ENCODE peak calls at places on chromosomes 2 and 18, in five cellular contexts. Q is SW480; F is activated CD4-positive, alpha-beta T cell treated with anti-CD3 and anti-CD28 coated beads, Interleukin-2, amount 10 ng/mL, durations not matched to agents 7 days and 5 days; G is NCI-H1417; R is GM19239. M is an unnamed sample.

GRCh38 chr2:69316550-69316949 is 70.5 kb downstream of the GFPT1 start:
- DNase-seq in Q (no peak), F (no peak), G (no peak), R (no peak), M (no peak)

GRCh38 chr18:48573632-48574293 is 34.9 kb downstream of the CTIF start:
- DNase-seq in Q (peak; percentile 2), F (no peak), G (no peak), R (no peak), M (no peak)

GRCh38 chr2:237181844-237182243 is 96.2 kb downstream of the COPS8 start:
- DNase-seq in Q (peak; percentile 72), F (no peak), G (no peak), R (no peak), M (peak; percentile 51)

GRCh38 chr2:12709207-12709522 is 7.6 kb upstream of the TRIB2 start:
- DNase-seq in Q (no peak), F (peak; percentile 60), G (no peak), R (no peak), M (no peak)

GRCh38 chr2:72415256-72415655 is 267.6 kb upstream of the CYP26B1 start:
- DNase-seq in Q (no peak), F (no peak), G (no peak), R (no peak), M (no peak)

GRCh38 chr2:71070294-71071025 is 2.0 kb downstream of the NAGK start:
- DNase-seq in Q (peak; percentile 36), F (no peak), G (peak; percentile 72), R (no peak), M (peak; percentile 47)

GRCh38 chr2:126839711-126840110 is 59.0 kb upstream of the TEX51 start:
- DNase-seq in Q (no peak), F (no peak), G (no peak), R (no peak), M (no peak)

GRCh38 chr2:166385313-166385712 is 9.6 kb upstream of the SCN9A start:
- DNase-seq in Q (no peak), F (no peak), G (no peak), R (no peak), M (no peak)

GRCh38 chr2:50591021-50591420 is 440.9 kb downstream of the NRXN1 start:
- DNase-seq in Q (no peak), F (no peak), G (no peak), R (no peak), M (no peak)

GRCh38 chr18:53911200-53911599 is 313.3 kb downstream of the MBD2 start:
- DNase-seq in Q (no peak), F (no peak), G (no peak), R (no peak), M (no peak)

GRCh38 chr2:33673937-33674336 is 74.8 kb upstream of the FAM98A start:
- DNase-seq in Q (peak; percentile 40), F (no peak), G (no peak), R (no peak), M (peak; percentile 10)

GRCh38 chr2:19738707-19739106 is 163.1 kb downstream of the TTC32 start:
- DNase-seq in Q (no peak), F (no peak), G (no peak), R (no peak), M (no peak)

GRCh38 chr2:176561706-176562105 is 292.5 kb downstream of the MTX2 start:
- DNase-seq in Q (no peak), F (no peak), G (no peak), R (no peak), M (no peak)

GRCh38 chr18:28013064-28013463 is 163.9 kb downstream of the CDH2 start:
- DNase-seq in Q (no peak), F (no peak), G (no peak), R (no peak), M (peak; percentile 17)

GRCh38 chr2:228535396-228535795 is 353.9 kb upstream of the SPHKAP start:
- DNase-seq in Q (no peak), F (no peak), G (no peak), R (no peak), M (no peak)

GRCh38 chr2:65329551-65329950 is 101.9 kb downstream of the ACTR2 start:
- DNase-seq in Q (no peak), F (no peak), G (no peak), R (no peak), M (no peak)

GRCh38 chr2:170845343-170845742 is 28.7 kb downstream of the GAD1 start:
- DNase-seq in Q (no peak), F (no peak), G (no peak), R (no peak), M (no peak)

GRCh38 chr2:240245706-240246105 is 105.2 kb upstream of the OTOS start:
- DNase-seq in Q (no peak), F (no peak), G (no peak), R (no peak), M (no peak)

GRCh38 chr2:240259924-240260529 is 119.6 kb upstream of the OTOS start:
- DNase-seq in Q (no peak), F (no peak), G (no peak), R (no peak), M (no peak)

GRCh38 chr2:41998789-41999470 is 48.9 kb upstream of the PKDCC start:
- DNase-seq in Q (no peak), F (no peak), G (no peak), R (no peak), M (peak; percentile 44)

GRCh38 chr2:174341995-174342571 is 7.3 kb downstream of the SP9 start:
- DNase-seq in Q (no peak), F (no peak), G (no peak), R (no peak), M (peak; percentile 10)

GRCh38 chr2:182593394-182593707 is 122.7 kb upstream of the DNAJC10 start:
- DNase-seq in Q (peak; percentile 19), F (no peak), G (no peak), R (no peak), M (no peak)

GRCh38 chr2:20291106-20291564 is 59.5 kb downstream of the PUM2 start:
- DNase-seq in Q (peak; percentile 77), F (peak; percentile 10), G (peak; percentile 37), R (peak; percentile 2), M (peak; percentile 89)

GRCh38 chr2:139293992-139294548 is 513.9 kb upstream of the NXPH2 start:
- DNase-seq in Q (peak; percentile 1), F (no peak), G (no peak), R (no peak), M (no peak)

GRCh38 chr2:142742301-142743214 is 134.9 kb upstream of the KYNU start:
- DNase-seq in Q (no peak), F (no peak), G (no peak), R (no peak), M (no peak)

GRCh38 chr2:27152796-27153464 is 4.1 kb downstream of the TCF23 start:
- DNase-seq in Q (peak; percentile 61), F (no peak), G (peak; percentile 68), R (no peak), M (no peak)

GRCh38 chr2:174555998-174556397 is 41.6 kb downstream of the WIPF1 start:
- DNase-seq in Q (no peak), F (no peak), G (no peak), R (no peak), M (no peak)

GRCh38 chr2:3377279-3377611 is 373 bp downstream of the EIPR1 start:
- DNase-seq in Q (peak; percentile 49), F (peak; percentile 59), G (no peak), R (no peak), M (no peak)

GRCh38 chr18:3025544-3025943 is 12.6 kb upstream of the LPIN2 start:
- DNase-seq in Q (no peak), F (no peak), G (no peak), R (no peak), M (no peak)

GRCh38 chr2:28080911-28081310 is 190.4 kb downstream of the BABAM2 start:
- DNase-seq in Q (peak; percentile 59), F (no peak), G (no peak), R (no peak), M (peak; percentile 60)

GRCh38 chr18:48914581-48915251 is 36.0 kb downstream of the SMAD7 start:
- DNase-seq in Q (no peak), F (no peak), G (no peak), R (no peak), M (peak; percentile 42)

GRCh38 chr2:191173206-191173605 is 22.4 kb upstream of the STAT4 start:
- DNase-seq in Q (no peak), F (no peak), G (no peak), R (no peak), M (no peak)

GRCh38 chr2:166519391-166519962 is 25.4 kb upstream of the SCN7A start:
- DNase-seq in Q (no peak), F (no peak), G (no peak), R (no peak), M (no peak)

GRCh38 chr2:59567115-59567514 is 986.3 kb downstream of the BCL11A start:
- DNase-seq in Q (no peak), F (no peak), G (no peak), R (no peak), M (no peak)

GRCh38 chr18:21194871-21195771 is 46.9 kb upstream of the GREB1L start:
- DNase-seq in Q (peak; percentile 65), F (no peak), G (peak; percentile 29), R (no peak), M (peak; percentile 42)

GRCh38 chr2:11647834-11648600 is 22.0 kb downstream of the NTSR2 start:
- DNase-seq in Q (peak; percentile 21), F (no peak), G (no peak), R (no peak), M (peak; percentile 34)

GRCh38 chr2:71965530-71965929 is 182.1 kb downstream of the CYP26B1 start:
- DNase-seq in Q (no peak), F (no peak), G (no peak), R (no peak), M (no peak)

GRCh38 chr2:190819835-190820234 is 60.8 kb upstream of the GLS start:
- DNase-seq in Q (no peak), F (no peak), G (no peak), R (no peak), M (peak; percentile 44)

GRCh38 chr2:176637497-176638166 is 368.4 kb downstream of the MTX2 start:
- DNase-seq in Q (peak; percentile 46), F (no peak), G (peak; percentile 11), R (peak; percentile 40), M (peak; percentile 41)

GRCh38 chr2:121058852-121059558 is 226.0 kb downstream of the TFCP2L1 start:
- DNase-seq in Q (no peak), F (no peak), G (no peak), R (no peak), M (no peak)